ENCODE peak calls at places on chromosomes 2 and 18, in four cellular contexts. D is GM23338, R is neural progenitor cell, E is hepatocyte. P is an unnamed sample.

GRCh38 chr2:233089851-233090250 is 29.7 kb downstream of the INPP5D start:
- DNase-seq in D (no peak), R (no peak), E (no peak), P (no peak)

GRCh38 chr2:227933891-227934290 is 62.5 kb downstream of the DAW1 start:
- DNase-seq in D (no peak), R (peak; percentile 3), E (no peak), P (no peak)

GRCh38 chr18:69948919-69949537 is 1.4 kb upstream of the CD226 start:
- DNase-seq in D (peak; percentile 14), R (no peak), E (no peak), P (no peak)

GRCh38 chr18:74899554-74899953 is 301.9 kb downstream of the ZNF407 start:
- DNase-seq in D (no peak), R (no peak), E (peak; percentile 33), P (no peak)

GRCh38 chr18:65567372-65567771 is 183.4 kb upstream of the CDH7 start:
- DNase-seq in D (peak; percentile 46), R (peak; percentile 23), E (peak; percentile 40), P (peak; percentile 64)

GRCh38 chr2:97742381-97742847 is 29.0 kb downstream of the ZAP70 start:
- DNase-seq in D (no peak), R (no peak), E (no peak), P (peak; percentile 34)

GRCh38 chr2:58299123-58299522 is 58.0 kb upstream of the FANCL start:
- DNase-seq in D (no peak), R (no peak), E (no peak), P (peak; percentile 62)

GRCh38 chr2:141778315-141778835 is 352.4 kb downstream of the LRP1B start:
- DNase-seq in D (no peak), R (no peak), E (no peak), P (no peak)

GRCh38 chr2:44952806-44953685 is 11.5 kb downstream of the SIX3 start:
- DNase-seq in D (peak; percentile 57), R (peak; percentile 76), E (no peak), P (no peak)

GRCh38 chr2:143503280-143503679 is 374.1 kb downstream of the ARHGAP15 start:
- DNase-seq in D (no peak), R (no peak), E (no peak), P (no peak)

GRCh38 chr2:191415858-191416257 is 170.7 kb downstream of the MYO1B start:
- DNase-seq in D (no peak), R (no peak), E (no peak), P (no peak)

GRCh38 chr2:60361498-60361897 is 192.0 kb downstream of the BCL11A start:
- DNase-seq in D (no peak), R (no peak), E (no peak), P (no peak)

GRCh38 chr18:77071711-77072292 is 60.8 kb downstream of the MBP start:
- DNase-seq in D (no peak), R (no peak), E (peak; percentile 69), P (peak; percentile 86)

DNA sequence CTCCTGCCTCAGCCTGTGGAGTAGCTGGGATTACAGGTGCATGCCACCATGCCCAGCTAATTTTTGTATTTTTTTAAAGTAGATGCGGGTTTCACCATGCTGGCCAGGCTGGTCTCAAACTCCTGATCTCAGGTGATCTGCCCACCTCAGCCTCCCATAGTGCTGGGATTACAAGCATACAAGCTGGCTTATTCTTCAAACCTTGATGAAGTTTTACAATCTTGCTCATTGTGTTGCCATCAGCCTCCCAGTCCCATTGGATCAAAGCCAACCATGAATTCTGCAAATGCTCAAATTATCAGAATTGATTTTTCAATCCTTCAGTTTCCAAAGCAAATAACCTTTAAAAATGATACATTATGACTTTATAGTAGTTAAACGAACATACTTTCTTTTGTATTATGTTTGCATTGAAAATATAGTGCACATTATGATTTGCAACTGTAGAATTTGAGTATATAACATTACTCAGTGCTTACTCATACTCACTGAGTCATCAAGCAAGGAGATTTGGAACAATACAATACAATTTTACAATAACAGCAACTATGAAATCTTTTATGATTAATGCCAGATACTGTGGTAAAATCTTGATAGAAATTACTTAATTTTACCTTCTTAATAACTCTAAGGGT is 1491.9 kb upstream of the CELF4 start:
- DNase-seq in D (no peak), R (no peak), E (no peak), P (peak; percentile 71)
- H2AFZ ChIP-seq in D (peak overlapping the region; percentile 48), R (no peak overlapping the region), E (no peak overlapping the region), P (no peak overlapping the region)

DNA sequence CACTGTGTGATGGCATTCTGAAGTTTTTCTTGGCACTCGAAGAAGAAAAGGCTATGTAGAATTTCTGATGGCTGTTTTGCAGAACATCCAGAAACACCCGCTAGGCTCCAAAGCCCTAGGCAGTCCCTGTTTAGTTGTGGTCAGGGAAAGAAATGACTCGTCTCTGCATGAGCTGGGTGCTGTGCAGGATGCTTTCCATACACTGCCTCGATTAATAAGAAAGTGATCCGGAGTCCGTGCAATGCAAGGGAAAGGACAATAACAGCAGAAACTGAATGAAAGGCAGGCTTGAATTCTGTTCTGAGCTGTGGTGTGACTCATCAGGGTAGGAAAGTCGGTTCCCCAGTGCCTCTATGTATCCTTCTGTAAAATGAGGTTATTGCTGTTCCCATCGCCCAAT is 18.7 kb downstream of the MAPRE3 start:
- DNase-seq in D (no peak), R (no peak), E (no peak), P (peak; percentile 25)
- TF ChIP-seq EZH2phosphoT487 in D (no peak), R (no peak), E (no peak), P (no peak)

GRCh38 chr2:179571721-179572120 is 289.7 kb downstream of the ZNF385B start:
- DNase-seq in D (no peak), R (no peak), E (no peak), P (no peak)

GRCh38 chr2:179578171-179578916 is 283.1 kb downstream of the ZNF385B start:
- DNase-seq in D (no peak), R (no peak), E (no peak), P (no peak)

GRCh38 chr2:179572544-179572943 is 288.9 kb downstream of the ZNF385B start:
- DNase-seq in D (no peak), R (no peak), E (no peak), P (no peak)

GRCh38 chr2:179571141-179571713 is 290.2 kb downstream of the ZNF385B start:
- DNase-seq in D (no peak), R (no peak), E (no peak), P (no peak)

GRCh38 chr2:179574061-179574519 is 287.3 kb downstream of the ZNF385B start:
- DNase-seq in D (no peak), R (no peak), E (no peak), P (peak; percentile 79)
- H2AFZ ChIP-seq in D (no peak overlapping the region), R (no peak overlapping the region), E (peak overlapping the region; percentile 4), P (no peak overlapping the region)

DNA sequence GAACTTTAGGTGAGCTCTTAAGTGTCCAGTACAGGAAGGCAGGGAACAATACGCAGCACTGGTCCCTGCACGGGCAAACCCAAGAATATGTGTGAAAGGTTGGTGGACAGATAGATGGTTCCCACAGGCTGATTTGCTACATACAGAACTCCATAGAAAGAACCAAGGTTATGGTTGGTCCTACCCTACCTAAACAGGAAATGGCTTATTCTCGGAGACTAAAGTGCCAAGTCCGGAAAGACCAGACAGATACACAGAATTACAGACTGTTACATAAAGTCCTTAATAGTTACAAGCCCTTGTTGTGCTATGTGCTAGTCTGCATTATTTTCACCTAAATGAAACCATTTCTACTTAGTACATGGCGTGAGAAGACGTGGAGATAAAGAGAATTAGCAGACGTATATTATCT is 1.2 kb downstream of the REV1 start:
- DNase-seq in D (no peak), R (no peak), E (peak; percentile 39), P (peak; percentile 54)
- TF ChIP-seq EZH2phosphoT487 in D (no peak), R (no peak), E (no peak), P (no peak)

GRCh38 chr2:235521844-235522243 is 28.0 kb downstream of the AGAP1 start:
- DNase-seq in D (no peak), R (no peak), E (no peak), P (no peak)

GRCh38 chr2:235523486-235524150 is 29.8 kb downstream of the AGAP1 start:
- DNase-seq in D (no peak), R (no peak), E (no peak), P (no peak)

GRCh38 chr2:235526166-235526565 is 32.3 kb downstream of the AGAP1 start:
- DNase-seq in D (no peak), R (no peak), E (no peak), P (no peak)

GRCh38 chr2:235520787-235521186 is 26.9 kb downstream of the AGAP1 start:
- DNase-seq in D (no peak), R (no peak), E (no peak), P (no peak)

GRCh38 chr2:235523021-235523420 is 29.2 kb downstream of the AGAP1 start:
- DNase-seq in D (no peak), R (no peak), E (no peak), P (no peak)
- H2AFZ ChIP-seq in D (no peak overlapping the region), R (no peak overlapping the region), E (no peak overlapping the region), P (no peak overlapping the region)

GRCh38 chr2:85706063-85706462 is 11.9 kb downstream of the GNLY start:
- DNase-seq in D (no peak), R (no peak), E (no peak), P (no peak)
- TF ChIP-seq EZH2phosphoT487 in D (no peak), R (no peak), E (no peak), P (no peak)

GRCh38 chr18:9069482-9070059 is 32.9 kb upstream of the NDUFV2 start:
- DNase-seq in D (no peak), R (no peak), E (no peak), P (no peak)
- H2AFZ ChIP-seq in D (peak overlapping the region; percentile 96), R (no peak overlapping the region), E (peak overlapping the region; percentile 18), P (no peak overlapping the region)

DNA sequence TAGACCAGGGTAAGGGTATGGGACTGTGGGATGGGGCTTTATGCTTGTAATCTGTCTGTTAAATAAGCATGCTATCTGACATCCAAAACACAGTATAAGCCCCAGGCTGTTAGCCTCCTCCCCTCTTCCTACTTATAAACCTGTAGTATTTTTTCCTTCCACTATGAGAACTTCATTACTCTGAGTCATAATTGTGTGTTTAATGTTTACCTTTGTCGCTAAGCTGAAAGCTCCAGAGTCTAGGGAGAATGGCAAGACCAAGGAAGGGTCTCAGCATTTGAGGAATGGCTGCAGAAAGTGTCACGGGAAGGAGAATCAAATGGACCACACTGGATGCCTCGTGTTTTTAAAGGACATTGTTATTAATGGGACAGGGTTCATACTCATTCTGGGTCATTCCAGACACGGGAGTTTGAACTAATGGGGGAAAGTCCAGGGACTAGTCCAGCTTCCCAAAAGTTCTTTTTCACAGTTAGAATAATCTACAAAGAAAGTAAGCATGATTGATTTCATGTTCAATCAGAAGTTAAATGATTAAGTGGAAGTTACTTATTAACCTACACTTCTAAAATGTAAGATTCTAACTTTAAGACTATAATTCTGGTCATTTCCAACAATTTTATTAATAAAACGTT is 292.2 kb downstream of the AFF3 start:
- DNase-seq in D (no peak), R (no peak), E (peak; percentile 12), P (peak; percentile 76)
- TF ChIP-seq EZH2phosphoT487 in D (no peak), R (no peak), E (no peak), P (no peak)